ENCODE peak calls at places on chromosomes 5 and 9, in eight cellular contexts. H is RCC 7860, K is A172, Z is GM20000, Q is tibial artery, A is A549, L is M059J, J is LoVo. U is an unnamed sample.

GRCh38 chr9:33686942-33687341 is 108.4 kb upstream of the PRSS3 start:
- DNase-seq in K (no peak), Q (no peak), J (no peak), Z (no peak), A (no peak), H (no peak), L (no peak), U (no peak)

GRCh38 chr5:74009502-74009901 is 383.5 kb downstream of the ARHGEF28 start:
- DNase-seq in Z (no peak), H (no peak), J (no peak), A (peak), Q (no peak), L (no peak), K (no peak), U (no peak)

GRCh38 chr5:34831328-34831727 is 7.6 kb upstream of the TTC23L start:
- DNase-seq in Q (no peak), Z (no peak), J (no peak), H (no peak), K (no peak), A (no peak), L (no peak), U (no peak)

GRCh38 chr9:108707120-108707519 is 148.7 kb downstream of the ACTL7B start:
- DNase-seq in H (no peak), Z (no peak), Q (no peak), L (no peak), A (no peak), K (no peak), J (no peak), U (no peak)

GRCh38 chr5:27612161-27612560 is 573.8 kb upstream of the CDH9 start:
- DNase-seq in Q (no peak), H (no peak), L (peak), K (no peak), Z (no peak), J (no peak), A (no peak), U (no peak)

GRCh38 chr5:15695171-15695676 is 195.2 kb downstream of the FBXL7 start:
- DNase-seq in L (peak), K (peak), A (no peak), Q (no peak), Z (no peak), J (no peak), H (no peak), U (no peak)

GRCh38 chr5:98110270-98110669 is 663.2 kb upstream of the RGMB start:
- DNase-seq in H (peak), Z (no peak), K (peak), A (no peak), L (peak), J (no peak), Q (no peak), U (no peak)

GRCh38 chr5:30765227-30765626 is 428.3 kb upstream of the CDH6 start:
- DNase-seq in Q (no peak), L (peak), H (peak), Z (no peak), A (no peak), J (no peak), K (no peak), U (no peak)

GRCh38 chr9:113879906-113880305 is 3.8 kb downstream of the ZNF618 start:
- DNase-seq in K (no peak), Q (no peak), H (no peak), A (no peak), J (no peak), L (no peak), Z (no peak), U (no peak)

U was measured in Caki2.